ENCODE peak calls at places on chromosomes 5 and 9, in seven cellular contexts. One of them, this sample, is unnamed.

GRCh38 chr9:87685871-87686519 is 39.9 kb upstream of the CTSL start:
- DNase-seq in brain microvascular endothelial cell: peak
- DNase-seq in HT-29: no peak
- DNase-seq in adrenal gland: peak
- DNase-seq in astrocyte of the spinal cord: no peak
- DNase-seq in ELF-1: no peak
- DNase-seq in stimulated activated CD4-positive, alpha-beta T cell treated with anti-CD3 and anti-CD28 coated beads, Interleukin-4, amount 100 ng/mL, for 4 hours: no peak
- DNase-seq in this sample: no peak

GRCh38 chr9:660227-660626 is 181.3 kb upstream of the DMRT1 start:
- DNase-seq in astrocyte of the spinal cord: peak
- DNase-seq in adrenal gland: no peak
- DNase-seq in brain microvascular endothelial cell: no peak
- DNase-seq in stimulated activated CD4-positive, alpha-beta T cell treated with anti-CD3 and anti-CD28 coated beads, Interleukin-4, amount 100 ng/mL, for 4 hours: no peak
- DNase-seq in ELF-1: no peak
- DNase-seq in HT-29: no peak
- DNase-seq in this sample: no peak

GRCh38 chr9:91426123-91426745 is 2.6 kb upstream of the NFIL3 start:
- DNase-seq in brain microvascular endothelial cell: peak
- DNase-seq in adrenal gland: no peak
- DNase-seq in astrocyte of the spinal cord: peak
- DNase-seq in stimulated activated CD4-positive, alpha-beta T cell treated with anti-CD3 and anti-CD28 coated beads, Interleukin-4, amount 100 ng/mL, for 4 hours: no peak
- DNase-seq in ELF-1: no peak
- DNase-seq in HT-29: peak
- DNase-seq in this sample: peak

GRCh38 chr5:52743012-52743411 is 44.7 kb upstream of the ITGA1 start:
- DNase-seq in adrenal gland: no peak
- DNase-seq in brain microvascular endothelial cell: peak
- DNase-seq in HT-29: no peak
- DNase-seq in stimulated activated CD4-positive, alpha-beta T cell treated with anti-CD3 and anti-CD28 coated beads, Interleukin-4, amount 100 ng/mL, for 4 hours: peak
- DNase-seq in ELF-1: no peak
- DNase-seq in astrocyte of the spinal cord: peak
- DNase-seq in this sample: no peak

GRCh38 chr5:81349161-81349560 is 44.8 kb downstream of the ACOT12 start:
- DNase-seq in brain microvascular endothelial cell: no peak
- DNase-seq in astrocyte of the spinal cord: no peak
- DNase-seq in HT-29: no peak
- DNase-seq in ELF-1: no peak
- DNase-seq in adrenal gland: no peak
- DNase-seq in stimulated activated CD4-positive, alpha-beta T cell treated with anti-CD3 and anti-CD28 coated beads, Interleukin-4, amount 100 ng/mL, for 4 hours: no peak
- DNase-seq in this sample: no peak

GRCh38 chr5:83377131-83377865 is 94.2 kb upstream of the VCAN start:
- DNase-seq in brain microvascular endothelial cell: peak
- DNase-seq in stimulated activated CD4-positive, alpha-beta T cell treated with anti-CD3 and anti-CD28 coated beads, Interleukin-4, amount 100 ng/mL, for 4 hours: no peak
- DNase-seq in ELF-1: no peak
- DNase-seq in astrocyte of the spinal cord: peak
- DNase-seq in HT-29: no peak
- DNase-seq in adrenal gland: no peak
- DNase-seq in this sample: peak

GRCh38 chr5:174531782-174532191 is 192.6 kb upstream of the MSX2 start:
- DNase-seq in brain microvascular endothelial cell: no peak
- DNase-seq in astrocyte of the spinal cord: no peak
- DNase-seq in HT-29: no peak
- DNase-seq in ELF-1: peak
- DNase-seq in adrenal gland: no peak
- DNase-seq in stimulated activated CD4-positive, alpha-beta T cell treated with anti-CD3 and anti-CD28 coated beads, Interleukin-4, amount 100 ng/mL, for 4 hours: no peak
- DNase-seq in this sample: no peak

GRCh38 chr9:78533500-78533899 is 236.6 kb downstream of the PSAT1 start:
- DNase-seq in brain microvascular endothelial cell: no peak
- DNase-seq in adrenal gland: no peak
- DNase-seq in stimulated activated CD4-positive, alpha-beta T cell treated with anti-CD3 and anti-CD28 coated beads, Interleukin-4, amount 100 ng/mL, for 4 hours: no peak
- DNase-seq in ELF-1: no peak
- DNase-seq in astrocyte of the spinal cord: no peak
- DNase-seq in HT-29: no peak
- DNase-seq in this sample: no peak

GRCh38 chr9:129703667-129704355 is 38.4 kb downstream of the PRRX2 start:
- DNase-seq in HT-29: no peak
- DNase-seq in astrocyte of the spinal cord: no peak
- DNase-seq in stimulated activated CD4-positive, alpha-beta T cell treated with anti-CD3 and anti-CD28 coated beads, Interleukin-4, amount 100 ng/mL, for 4 hours: no peak
- DNase-seq in adrenal gland: no peak
- DNase-seq in ELF-1: no peak
- DNase-seq in brain microvascular endothelial cell: no peak
- DNase-seq in this sample: no peak

GRCh38 chr5:36136581-36136980 is 15.1 kb downstream of the LMBRD2 start:
- DNase-seq in astrocyte of the spinal cord: no peak
- DNase-seq in brain microvascular endothelial cell: no peak
- DNase-seq in stimulated activated CD4-positive, alpha-beta T cell treated with anti-CD3 and anti-CD28 coated beads, Interleukin-4, amount 100 ng/mL, for 4 hours: no peak
- DNase-seq in HT-29: no peak
- DNase-seq in ELF-1: no peak
- DNase-seq in adrenal gland: no peak
- DNase-seq in this sample: no peak

GRCh38 chr9:95770653-95771131 is 104.8 kb upstream of the ERCC6L2 start:
- DNase-seq in stimulated activated CD4-positive, alpha-beta T cell treated with anti-CD3 and anti-CD28 coated beads, Interleukin-4, amount 100 ng/mL, for 4 hours: no peak
- DNase-seq in HT-29: no peak
- DNase-seq in adrenal gland: no peak
- DNase-seq in astrocyte of the spinal cord: no peak
- DNase-seq in ELF-1: peak
- DNase-seq in brain microvascular endothelial cell: peak
- DNase-seq in this sample: no peak

GRCh38 chr5:1962619-1963355 is 80.1 kb upstream of the IRX4 start:
- DNase-seq in ELF-1: no peak
- DNase-seq in brain microvascular endothelial cell: no peak
- DNase-seq in stimulated activated CD4-positive, alpha-beta T cell treated with anti-CD3 and anti-CD28 coated beads, Interleukin-4, amount 100 ng/mL, for 4 hours: no peak
- DNase-seq in adrenal gland: no peak
- DNase-seq in HT-29: no peak
- DNase-seq in astrocyte of the spinal cord: no peak
- DNase-seq in this sample: no peak

GRCh38 chr9:78187763-78188495 is 47.9 kb upstream of the CEP78 start:
- DNase-seq in brain microvascular endothelial cell: no peak
- DNase-seq in ELF-1: no peak
- DNase-seq in stimulated activated CD4-positive, alpha-beta T cell treated with anti-CD3 and anti-CD28 coated beads, Interleukin-4, amount 100 ng/mL, for 4 hours: no peak
- DNase-seq in adrenal gland: peak
- DNase-seq in HT-29: no peak
- DNase-seq in astrocyte of the spinal cord: peak
- DNase-seq in this sample: no peak

GRCh38 chr5:131272365-131273123 is 8.7 kb downstream of the CDC42SE2 start:
- DNase-seq in stimulated activated CD4-positive, alpha-beta T cell treated with anti-CD3 and anti-CD28 coated beads, Interleukin-4, amount 100 ng/mL, for 4 hours: no peak
- DNase-seq in ELF-1: no peak
- DNase-seq in HT-29: no peak
- DNase-seq in astrocyte of the spinal cord: no peak
- DNase-seq in brain microvascular endothelial cell: no peak
- DNase-seq in adrenal gland: no peak
- DNase-seq in this sample: no peak

GRCh38 chr5:117220730-117221129 is 646.1 kb upstream of the SEMA6A start:
- DNase-seq in adrenal gland: no peak
- DNase-seq in HT-29: no peak
- DNase-seq in astrocyte of the spinal cord: peak
- DNase-seq in ELF-1: no peak
- DNase-seq in brain microvascular endothelial cell: peak
- DNase-seq in stimulated activated CD4-positive, alpha-beta T cell treated with anti-CD3 and anti-CD28 coated beads, Interleukin-4, amount 100 ng/mL, for 4 hours: no peak
- DNase-seq in this sample: no peak

GRCh38 chr5:102531506-102531905 is 32.7 kb upstream of the SLCO6A1 start:
- DNase-seq in adrenal gland: no peak
- DNase-seq in astrocyte of the spinal cord: no peak
- DNase-seq in ELF-1: no peak
- DNase-seq in brain microvascular endothelial cell: no peak
- DNase-seq in stimulated activated CD4-positive, alpha-beta T cell treated with anti-CD3 and anti-CD28 coated beads, Interleukin-4, amount 100 ng/mL, for 4 hours: no peak
- DNase-seq in HT-29: no peak
- DNase-seq in this sample: peak

GRCh38 chr5:139747583-139748504 is 47.8 kb upstream of the PSD2 start:
- DNase-seq in ELF-1: peak
- DNase-seq in HT-29: no peak
- DNase-seq in brain microvascular endothelial cell: peak
- DNase-seq in adrenal gland: peak
- DNase-seq in astrocyte of the spinal cord: peak
- DNase-seq in stimulated activated CD4-positive, alpha-beta T cell treated with anti-CD3 and anti-CD28 coated beads, Interleukin-4, amount 100 ng/mL, for 4 hours: peak
- DNase-seq in this sample: no peak

GRCh38 chr9:38358390-38359296 is 33.9 kb upstream of the ALDH1B1 start:
- DNase-seq in HT-29: no peak
- DNase-seq in stimulated activated CD4-positive, alpha-beta T cell treated with anti-CD3 and anti-CD28 coated beads, Interleukin-4, amount 100 ng/mL, for 4 hours: no peak
- DNase-seq in brain microvascular endothelial cell: no peak
- DNase-seq in adrenal gland: no peak
- DNase-seq in astrocyte of the spinal cord: peak
- DNase-seq in ELF-1: no peak
- DNase-seq in this sample: peak

GRCh38 chr5:160118349-160119141 is 705 bp downstream of the PWWP2A start:
- DNase-seq in ELF-1: no peak
- DNase-seq in adrenal gland: peak
- DNase-seq in HT-29: peak
- DNase-seq in brain microvascular endothelial cell: no peak
- DNase-seq in stimulated activated CD4-positive, alpha-beta T cell treated with anti-CD3 and anti-CD28 coated beads, Interleukin-4, amount 100 ng/mL, for 4 hours: peak
- DNase-seq in astrocyte of the spinal cord: no peak
- DNase-seq in this sample: no peak

GRCh38 chr5:146291421-146292074 is 47.1 kb upstream of the POU4F3 start:
- DNase-seq in stimulated activated CD4-positive, alpha-beta T cell treated with anti-CD3 and anti-CD28 coated beads, Interleukin-4, amount 100 ng/mL, for 4 hours: no peak
- DNase-seq in HT-29: peak
- DNase-seq in brain microvascular endothelial cell: peak
- DNase-seq in ELF-1: peak
- DNase-seq in astrocyte of the spinal cord: peak
- DNase-seq in adrenal gland: no peak
- DNase-seq in this sample: peak

GRCh38 chr5:98957307-98957706 is 28.5 kb upstream of the CHD1 start:
- DNase-seq in ELF-1: no peak
- DNase-seq in brain microvascular endothelial cell: no peak
- DNase-seq in stimulated activated CD4-positive, alpha-beta T cell treated with anti-CD3 and anti-CD28 coated beads, Interleukin-4, amount 100 ng/mL, for 4 hours: no peak
- DNase-seq in HT-29: no peak
- DNase-seq in adrenal gland: no peak
- DNase-seq in astrocyte of the spinal cord: no peak
- DNase-seq in this sample: no peak

GRCh38 chr9:98391884-98392283 is 136.4 kb upstream of the TBC1D2 start:
- DNase-seq in astrocyte of the spinal cord: no peak
- DNase-seq in stimulated activated CD4-positive, alpha-beta T cell treated with anti-CD3 and anti-CD28 coated beads, Interleukin-4, amount 100 ng/mL, for 4 hours: no peak
- DNase-seq in brain microvascular endothelial cell: no peak
- DNase-seq in ELF-1: no peak
- DNase-seq in HT-29: no peak
- DNase-seq in adrenal gland: no peak
- DNase-seq in this sample: no peak

GRCh38 chr5:72402381-72402890 is 82.3 kb downstream of the PTCD2 start:
- DNase-seq in stimulated activated CD4-positive, alpha-beta T cell treated with anti-CD3 and anti-CD28 coated beads, Interleukin-4, amount 100 ng/mL, for 4 hours: no peak
- DNase-seq in astrocyte of the spinal cord: peak
- DNase-seq in adrenal gland: no peak
- DNase-seq in ELF-1: no peak
- DNase-seq in brain microvascular endothelial cell: no peak
- DNase-seq in HT-29: no peak
- DNase-seq in this sample: peak

GRCh38 chr5:132471006-132471907 is 19.3 kb downstream of the IRF1 start:
- DNase-seq in brain microvascular endothelial cell: peak
- DNase-seq in astrocyte of the spinal cord: no peak
- DNase-seq in adrenal gland: peak
- DNase-seq in HT-29: peak
- DNase-seq in stimulated activated CD4-positive, alpha-beta T cell treated with anti-CD3 and anti-CD28 coated beads, Interleukin-4, amount 100 ng/mL, for 4 hours: no peak
- DNase-seq in ELF-1: no peak
- DNase-seq in this sample: no peak

GRCh38 chr5:36158144-36158543 is 6.2 kb downstream of the SKP2 start:
- DNase-seq in brain microvascular endothelial cell: no peak
- DNase-seq in HT-29: no peak
- DNase-seq in ELF-1: no peak
- DNase-seq in astrocyte of the spinal cord: peak
- DNase-seq in adrenal gland: no peak
- DNase-seq in stimulated activated CD4-positive, alpha-beta T cell treated with anti-CD3 and anti-CD28 coated beads, Interleukin-4, amount 100 ng/mL, for 4 hours: no peak
- DNase-seq in this sample: peak

GRCh38 chr5:109907189-109907588 is 217.5 kb downstream of the MAN2A1 start:
- DNase-seq in stimulated activated CD4-positive, alpha-beta T cell treated with anti-CD3 and anti-CD28 coated beads, Interleukin-4, amount 100 ng/mL, for 4 hours: no peak
- DNase-seq in astrocyte of the spinal cord: peak
- DNase-seq in adrenal gland: no peak
- DNase-seq in HT-29: no peak
- DNase-seq in ELF-1: no peak
- DNase-seq in brain microvascular endothelial cell: peak
- DNase-seq in this sample: peak

This sample was measured in LHCN-M2.